ENCODE peak calls at places on chromosomes 13 and 19, in eight cellular contexts. One of them, this sample, is unnamed.

GRCh38 chr19:51247972-51248371 is 2.9 kb upstream of the SIGLECL1 start:
- DNase-seq in Daoy: no peak
- DNase-seq in AG10803: no peak
- DNase-seq in GM03348: no peak
- DNase-seq in IMR-90: no peak
- DNase-seq in mucosa of descending colon: no peak
- DNase-seq in left cardiac atrium: no peak
- DNase-seq in NCI-H1092: no peak
- DNase-seq in this sample: no peak

GRCh38 chr19:31054430-31054829 is 294.8 kb downstream of the TSHZ3 start:
- DNase-seq in Daoy: peak
- DNase-seq in AG10803: peak
- DNase-seq in GM03348: peak
- DNase-seq in IMR-90: peak
- DNase-seq in mucosa of descending colon: peak
- DNase-seq in left cardiac atrium: no peak
- DNase-seq in NCI-H1092: no peak
- DNase-seq in this sample: no peak

GRCh38 chr19:38229585-38230073 is 5.6 kb upstream of the DPF1 start:
- DNase-seq in Daoy: peak
- DNase-seq in AG10803: peak
- DNase-seq in GM03348: peak
- DNase-seq in IMR-90: peak
- DNase-seq in mucosa of descending colon: peak
- DNase-seq in left cardiac atrium: peak
- DNase-seq in NCI-H1092: peak
- DNase-seq in this sample: peak

GRCh38 chr13:61423879-61424278 is 8.2 kb upstream of the PCDH20 start:
- DNase-seq in Daoy: no peak
- DNase-seq in AG10803: no peak
- DNase-seq in GM03348: no peak
- DNase-seq in IMR-90: no peak
- DNase-seq in mucosa of descending colon: no peak
- DNase-seq in left cardiac atrium: no peak
- DNase-seq in NCI-H1092: no peak
- DNase-seq in this sample: no peak

GRCh38 chr19:19591133-19591825 is 27.2 kb downstream of the PBX4 start:
- DNase-seq in Daoy: peak
- DNase-seq in AG10803: peak
- DNase-seq in GM03348: peak
- DNase-seq in IMR-90: peak
- DNase-seq in mucosa of descending colon: no peak
- DNase-seq in left cardiac atrium: no peak
- DNase-seq in NCI-H1092: no peak
- DNase-seq in this sample: no peak

GRCh38 chr19:7873304-7874079 is 698 bp downstream of the PRR36 start:
- DNase-seq in Daoy: no peak
- DNase-seq in AG10803: no peak
- DNase-seq in GM03348: no peak
- DNase-seq in IMR-90: no peak
- DNase-seq in mucosa of descending colon: no peak
- DNase-seq in left cardiac atrium: no peak
- DNase-seq in NCI-H1092: no peak
- DNase-seq in this sample: no peak

GRCh38 chr13:40480012-40480914 is 186.2 kb downstream of the FOXO1 start:
- DNase-seq in Daoy: no peak
- DNase-seq in AG10803: no peak
- DNase-seq in GM03348: no peak
- DNase-seq in IMR-90: no peak
- DNase-seq in mucosa of descending colon: no peak
- DNase-seq in left cardiac atrium: no peak
- DNase-seq in NCI-H1092: no peak
- DNase-seq in this sample: no peak

GRCh38 chr13:61246351-61246750 is 169.3 kb downstream of the PCDH20 start:
- DNase-seq in Daoy: no peak
- DNase-seq in AG10803: no peak
- DNase-seq in GM03348: no peak
- DNase-seq in IMR-90: no peak
- DNase-seq in mucosa of descending colon: no peak
- DNase-seq in left cardiac atrium: no peak
- DNase-seq in NCI-H1092: no peak
- DNase-seq in this sample: no peak

GRCh38 chr19:9597027-9597426 is 12.7 kb upstream of the ZNF121 start:
- DNase-seq in Daoy: peak
- DNase-seq in AG10803: peak
- DNase-seq in GM03348: peak
- DNase-seq in IMR-90: peak
- DNase-seq in mucosa of descending colon: no peak
- DNase-seq in left cardiac atrium: no peak
- DNase-seq in NCI-H1092: no peak
- DNase-seq in this sample: no peak

GRCh38 chr19:13906525-13906904 is 514 bp downstream of the CC2D1A start:
- DNase-seq in Daoy: no peak
- DNase-seq in AG10803: peak
- DNase-seq in GM03348: no peak
- DNase-seq in IMR-90: no peak
- DNase-seq in mucosa of descending colon: peak
- DNase-seq in left cardiac atrium: no peak
- DNase-seq in NCI-H1092: no peak
- DNase-seq in this sample: peak

GRCh38 chr13:60226507-60226906 is 62.8 kb upstream of the DIAPH3 start:
- DNase-seq in Daoy: peak
- DNase-seq in AG10803: peak
- DNase-seq in GM03348: peak
- DNase-seq in IMR-90: peak
- DNase-seq in mucosa of descending colon: peak
- DNase-seq in left cardiac atrium: no peak
- DNase-seq in NCI-H1092: peak
- DNase-seq in this sample: peak

GRCh38 chr13:49148405-49148804 is 71.7 kb upstream of the MLNR start:
- DNase-seq in Daoy: no peak
- DNase-seq in AG10803: no peak
- DNase-seq in GM03348: no peak
- DNase-seq in IMR-90: no peak
- DNase-seq in mucosa of descending colon: no peak
- DNase-seq in left cardiac atrium: no peak
- DNase-seq in NCI-H1092: no peak
- DNase-seq in this sample: no peak

GRCh38 chr19:33429891-33430673 is 56.6 kb downstream of the CEBPG start:
- DNase-seq in Daoy: no peak
- DNase-seq in AG10803: no peak
- DNase-seq in GM03348: no peak
- DNase-seq in IMR-90: no peak
- DNase-seq in mucosa of descending colon: peak
- DNase-seq in left cardiac atrium: peak
- DNase-seq in NCI-H1092: no peak
- DNase-seq in this sample: no peak

GRCh38 chr13:98873377-98874028 is 104.4 kb downstream of the DOCK9 start:
- DNase-seq in Daoy: no peak
- DNase-seq in AG10803: no peak
- DNase-seq in GM03348: no peak
- DNase-seq in IMR-90: no peak
- DNase-seq in mucosa of descending colon: no peak
- DNase-seq in left cardiac atrium: no peak
- DNase-seq in NCI-H1092: no peak
- DNase-seq in this sample: no peak

GRCh38 chr19:44800461-44800860 is 8.4 kb upstream of the BCAM start:
- DNase-seq in Daoy: peak
- DNase-seq in AG10803: peak
- DNase-seq in GM03348: peak
- DNase-seq in IMR-90: peak
- DNase-seq in mucosa of descending colon: peak
- DNase-seq in left cardiac atrium: peak
- DNase-seq in NCI-H1092: peak
- DNase-seq in this sample: peak

GRCh38 chr13:108597943-108598342 is 31.5 kb upstream of the MYO16 start:
- DNase-seq in Daoy: no peak
- DNase-seq in AG10803: no peak
- DNase-seq in GM03348: no peak
- DNase-seq in IMR-90: no peak
- DNase-seq in mucosa of descending colon: no peak
- DNase-seq in left cardiac atrium: no peak
- DNase-seq in NCI-H1092: no peak
- DNase-seq in this sample: no peak

GRCh38 chr13:39397221-39397620 is 205.8 kb downstream of the LHFPL6 start:
- DNase-seq in Daoy: no peak
- DNase-seq in AG10803: no peak
- DNase-seq in GM03348: no peak
- DNase-seq in IMR-90: no peak
- DNase-seq in mucosa of descending colon: no peak
- DNase-seq in left cardiac atrium: no peak
- DNase-seq in NCI-H1092: no peak
- DNase-seq in this sample: no peak

GRCh38 chr19:41531438-41532311 is 44.3 kb upstream of the CEACAM21 start:
- DNase-seq in Daoy: peak
- DNase-seq in AG10803: peak
- DNase-seq in GM03348: peak
- DNase-seq in IMR-90: peak
- DNase-seq in mucosa of descending colon: peak
- DNase-seq in left cardiac atrium: peak
- DNase-seq in NCI-H1092: no peak
- DNase-seq in this sample: no peak

GRCh38 chr19:39542198-39542597 is 2.2 kb upstream of the EID2 start:
- DNase-seq in Daoy: no peak
- DNase-seq in AG10803: no peak
- DNase-seq in GM03348: no peak
- DNase-seq in IMR-90: no peak
- DNase-seq in mucosa of descending colon: no peak
- DNase-seq in left cardiac atrium: no peak
- DNase-seq in NCI-H1092: no peak
- DNase-seq in this sample: peak

This sample was measured in NCI-H345.